ENCODE peak calls at places on chromosomes 13 and 19, in six cellular contexts. One of them, this sample, is unnamed. For H3K4me1, the result is how much of the 10 kb centered on the place peaks cover.

GRCh38 chr13:114148521-114148855 is 16.1 kb upstream of the RASA3 start:
- DNase-seq in heart left ventricle: no peak
- DNase-seq in fibroblast of lung: no peak
- DNase-seq in cardiac muscle cell: no peak
- DNase-seq in GM23248: no peak
- DNase-seq in neural progenitor cell: no peak
- DNase-seq in this sample: no peak

GRCh38 chr13:106710267-106710666 is 142.3 kb upstream of the ARGLU1 start:
- DNase-seq in heart left ventricle: peak
- DNase-seq in fibroblast of lung: peak
- DNase-seq in cardiac muscle cell: peak
- DNase-seq in GM23248: no peak
- DNase-seq in neural progenitor cell: no peak
- DNase-seq in this sample: no peak

GRCh38 chr13:30835442-30835841 is 70.6 kb upstream of the MEDAG start:
- DNase-seq in heart left ventricle: no peak
- DNase-seq in fibroblast of lung: peak
- DNase-seq in cardiac muscle cell: peak
- DNase-seq in GM23248: no peak
- DNase-seq in neural progenitor cell: no peak
- DNase-seq in this sample: no peak

GRCh38 chr19:33022472-33023116 is 42.1 kb downstream of the RHPN2 start:
- DNase-seq in heart left ventricle: no peak
- DNase-seq in fibroblast of lung: no peak
- DNase-seq in cardiac muscle cell: no peak
- DNase-seq in GM23248: no peak
- DNase-seq in neural progenitor cell: peak
- DNase-seq in this sample: no peak

GRCh38 chr19:42313096-42313839 is at the start of gene TMEM145:
- DNase-seq in heart left ventricle: no peak
- DNase-seq in fibroblast of lung: peak
- DNase-seq in cardiac muscle cell: peak
- DNase-seq in GM23248: peak
- DNase-seq in neural progenitor cell: peak
- DNase-seq in this sample: no peak

GRCh38 chr13:73870036-73870741 is 264.0 kb downstream of the KLF12 start:
- DNase-seq in heart left ventricle: no peak
- DNase-seq in fibroblast of lung: peak
- DNase-seq in cardiac muscle cell: peak
- DNase-seq in GM23248: peak
- DNase-seq in neural progenitor cell: no peak
- DNase-seq in this sample: no peak

GRCh38 chr19:720691-721160 is 12.0 kb downstream of the PALM start:
- DNase-seq in heart left ventricle: no peak
- DNase-seq in fibroblast of lung: no peak
- DNase-seq in cardiac muscle cell: no peak
- DNase-seq in GM23248: no peak
- DNase-seq in neural progenitor cell: no peak
- DNase-seq in this sample: no peak

GRCh38 chr13:49248433-49249002 is 793 bp downstream of the CDADC1 start:
- DNase-seq in heart left ventricle: no peak
- DNase-seq in fibroblast of lung: peak
- DNase-seq in cardiac muscle cell: peak
- DNase-seq in GM23248: peak
- DNase-seq in neural progenitor cell: peak
- DNase-seq in this sample: peak

GRCh38 chr13:26989261-26990007 is 182.2 kb downstream of the USP12 start:
- DNase-seq in heart left ventricle: no peak
- DNase-seq in fibroblast of lung: no peak
- DNase-seq in cardiac muscle cell: no peak
- DNase-seq in GM23248: no peak
- DNase-seq in neural progenitor cell: no peak
- DNase-seq in this sample: no peak

GRCh38 chr19:46726551-46726950 is 9.6 kb upstream of the PRKD2 start:
- DNase-seq in heart left ventricle: no peak
- DNase-seq in fibroblast of lung: no peak
- DNase-seq in cardiac muscle cell: no peak
- DNase-seq in GM23248: no peak
- DNase-seq in neural progenitor cell: no peak
- DNase-seq in this sample: no peak
- H3K4me1 ChIP-seq in heart left ventricle: under half
- H3K4me1 ChIP-seq in fibroblast of lung: under half
- H3K4me1 ChIP-seq in cardiac muscle cell: under half
- H3K4me1 ChIP-seq in GM23248: under half
- H3K4me1 ChIP-seq in neural progenitor cell: under half
- H3K4me1 ChIP-seq in this sample: under half

DNA sequence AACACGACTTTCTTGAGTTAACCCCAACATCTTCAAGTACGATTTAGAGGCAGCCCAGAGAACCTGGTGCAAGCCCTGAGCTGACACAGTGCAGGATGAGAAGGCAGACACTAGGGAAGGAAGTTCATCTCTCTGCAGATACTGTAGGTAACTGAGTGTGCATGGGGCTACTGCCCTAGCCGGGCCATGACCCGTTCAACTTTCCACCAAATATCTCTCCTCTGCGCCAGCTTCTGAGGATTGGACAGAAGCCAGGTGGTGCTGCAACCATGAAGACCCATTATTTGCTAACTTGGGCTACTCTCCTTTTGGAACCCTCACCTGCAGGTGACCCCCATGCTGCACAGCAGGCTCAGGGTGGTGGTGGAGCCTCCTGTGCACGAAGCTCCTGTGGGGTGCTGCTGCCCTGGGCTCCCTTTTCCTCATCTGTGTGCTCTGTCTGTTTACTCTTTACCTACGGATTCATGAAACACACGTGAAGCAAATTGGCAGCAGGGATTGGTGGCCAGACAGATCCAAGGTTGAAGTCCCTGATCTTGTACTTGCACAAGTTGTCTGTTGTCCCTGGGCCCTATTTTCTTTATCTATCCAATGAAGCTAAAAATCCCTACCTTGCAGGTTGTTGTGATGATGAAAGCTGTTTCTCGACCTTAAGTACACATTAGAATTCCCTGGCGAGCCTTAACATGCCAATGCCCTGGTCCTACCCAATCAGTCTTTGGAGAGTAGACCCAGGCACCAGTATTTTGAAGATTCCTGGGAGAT is 227.8 kb downstream of the LACC1 start:
- DNase-seq in heart left ventricle: no peak
- DNase-seq in fibroblast of lung: no peak
- DNase-seq in cardiac muscle cell: no peak
- DNase-seq in GM23248: no peak
- DNase-seq in neural progenitor cell: no peak
- DNase-seq in this sample: no peak
- H3K4me1 ChIP-seq in heart left ventricle: half or more
- H3K4me1 ChIP-seq in fibroblast of lung: under half
- H3K4me1 ChIP-seq in cardiac muscle cell: half or more
- H3K4me1 ChIP-seq in GM23248: under half
- H3K4me1 ChIP-seq in neural progenitor cell: under half
- H3K4me1 ChIP-seq in this sample: under half

GRCh38 chr19:35807633-35808032 is 5.0 kb downstream of the PRODH2 start:
- DNase-seq in heart left ventricle: no peak
- DNase-seq in fibroblast of lung: no peak
- DNase-seq in cardiac muscle cell: no peak
- DNase-seq in GM23248: no peak
- DNase-seq in neural progenitor cell: no peak
- DNase-seq in this sample: no peak
- H3K4me1 ChIP-seq in heart left ventricle: under half
- H3K4me1 ChIP-seq in fibroblast of lung: under half
- H3K4me1 ChIP-seq in cardiac muscle cell: under half
- H3K4me1 ChIP-seq in GM23248: under half
- H3K4me1 ChIP-seq in neural progenitor cell: under half
- H3K4me1 ChIP-seq in this sample: under half

DNA sequence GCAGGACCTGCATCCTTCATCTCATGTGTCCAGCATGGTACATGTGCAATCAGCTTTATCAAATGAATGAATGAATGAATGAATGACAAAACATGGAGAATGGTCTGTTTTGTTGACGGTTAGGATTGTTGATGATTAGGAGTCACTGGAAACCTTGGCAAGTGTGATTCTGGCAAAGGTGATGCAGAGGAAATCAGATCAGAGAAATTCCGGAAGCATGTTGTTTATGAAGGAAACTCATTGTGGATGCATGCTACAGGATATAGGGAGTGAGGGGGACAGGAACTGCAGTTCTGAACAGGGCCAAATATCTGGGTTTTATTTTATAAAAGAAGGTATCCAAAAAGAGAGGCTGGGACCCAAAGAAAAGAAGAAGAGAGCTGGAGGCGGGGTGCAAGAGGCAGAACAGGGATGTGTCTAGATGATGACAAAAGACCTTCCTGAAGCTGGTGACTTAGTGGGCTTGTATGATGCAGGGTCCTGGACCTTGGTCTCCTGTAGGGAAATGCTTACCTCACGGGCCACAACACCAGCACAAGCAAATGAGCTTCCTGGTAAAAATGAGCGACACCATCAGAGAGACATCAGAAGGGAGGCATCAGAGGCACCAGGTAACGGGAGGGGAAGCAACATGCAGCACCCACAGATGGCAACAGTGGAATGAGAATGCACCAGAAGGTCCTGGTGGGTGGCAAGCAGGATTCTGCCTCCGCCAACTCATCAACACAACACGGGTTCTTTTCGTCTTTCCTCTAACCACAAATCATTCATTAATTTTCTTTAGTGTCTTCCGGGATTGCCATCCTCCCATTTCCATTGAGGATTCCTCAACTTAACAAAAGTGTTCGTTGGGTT is 159.6 kb downstream of the FOXO1 start:
- DNase-seq in heart left ventricle: no peak
- DNase-seq in fibroblast of lung: no peak
- DNase-seq in cardiac muscle cell: no peak
- DNase-seq in GM23248: no peak
- DNase-seq in neural progenitor cell: no peak
- DNase-seq in this sample: no peak
- H3K4me1 ChIP-seq in heart left ventricle: under half
- H3K4me1 ChIP-seq in fibroblast of lung: under half
- H3K4me1 ChIP-seq in cardiac muscle cell: under half
- H3K4me1 ChIP-seq in GM23248: under half
- H3K4me1 ChIP-seq in neural progenitor cell: under half
- H3K4me1 ChIP-seq in this sample: under half

DNA sequence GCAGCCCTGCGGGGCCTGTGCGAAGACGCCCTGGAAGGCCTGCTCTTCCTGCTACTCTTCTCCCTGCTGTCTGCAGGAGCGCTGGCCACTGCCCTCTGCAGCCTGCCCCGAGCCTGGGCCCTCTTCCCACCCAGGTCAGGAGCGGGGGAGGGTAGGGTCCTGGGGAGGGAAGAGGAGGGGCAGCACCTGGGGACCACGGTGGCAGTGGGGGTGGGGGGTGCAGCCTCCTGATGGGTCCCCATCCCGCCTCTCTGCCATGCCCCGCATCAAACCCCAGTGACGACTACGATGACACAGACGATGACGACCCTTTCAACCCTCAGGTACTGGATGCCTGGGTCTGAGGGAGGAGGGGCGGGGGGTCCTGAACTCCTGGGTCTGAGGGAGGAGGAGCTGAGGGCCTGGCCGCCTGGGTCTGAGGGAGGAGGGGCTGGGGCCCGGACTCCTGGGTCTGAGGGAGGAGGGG is 13.4 kb upstream of the LENG8 start:
- DNase-seq in heart left ventricle: no peak
- DNase-seq in fibroblast of lung: no peak
- DNase-seq in cardiac muscle cell: no peak
- DNase-seq in GM23248: no peak
- DNase-seq in neural progenitor cell: no peak
- DNase-seq in this sample: no peak
- H3K4me1 ChIP-seq in heart left ventricle: under half
- H3K4me1 ChIP-seq in fibroblast of lung: under half
- H3K4me1 ChIP-seq in cardiac muscle cell: under half
- H3K4me1 ChIP-seq in GM23248: under half
- H3K4me1 ChIP-seq in neural progenitor cell: under half
- H3K4me1 ChIP-seq in this sample: under half

GRCh38 chr13:33111414-33112110 is 95.3 kb downstream of the KL start:
- DNase-seq in heart left ventricle: peak
- DNase-seq in fibroblast of lung: peak
- DNase-seq in cardiac muscle cell: peak
- DNase-seq in GM23248: peak
- DNase-seq in neural progenitor cell: no peak
- DNase-seq in this sample: no peak

GRCh38 chr13:33114146-33114545 is 97.9 kb downstream of the KL start:
- DNase-seq in heart left ventricle: no peak
- DNase-seq in fibroblast of lung: peak
- DNase-seq in cardiac muscle cell: no peak
- DNase-seq in GM23248: no peak
- DNase-seq in neural progenitor cell: no peak
- DNase-seq in this sample: no peak

GRCh38 chr13:33110386-33110712 is 94.1 kb downstream of the KL start:
- DNase-seq in heart left ventricle: no peak
- DNase-seq in fibroblast of lung: no peak
- DNase-seq in cardiac muscle cell: no peak
- DNase-seq in GM23248: no peak
- DNase-seq in neural progenitor cell: no peak
- DNase-seq in this sample: no peak

GRCh38 chr13:33110713-33111413 is 94.6 kb downstream of the KL start:
- DNase-seq in heart left ventricle: peak
- DNase-seq in fibroblast of lung: peak
- DNase-seq in cardiac muscle cell: peak
- DNase-seq in GM23248: peak
- DNase-seq in neural progenitor cell: no peak
- DNase-seq in this sample: peak

DNA sequence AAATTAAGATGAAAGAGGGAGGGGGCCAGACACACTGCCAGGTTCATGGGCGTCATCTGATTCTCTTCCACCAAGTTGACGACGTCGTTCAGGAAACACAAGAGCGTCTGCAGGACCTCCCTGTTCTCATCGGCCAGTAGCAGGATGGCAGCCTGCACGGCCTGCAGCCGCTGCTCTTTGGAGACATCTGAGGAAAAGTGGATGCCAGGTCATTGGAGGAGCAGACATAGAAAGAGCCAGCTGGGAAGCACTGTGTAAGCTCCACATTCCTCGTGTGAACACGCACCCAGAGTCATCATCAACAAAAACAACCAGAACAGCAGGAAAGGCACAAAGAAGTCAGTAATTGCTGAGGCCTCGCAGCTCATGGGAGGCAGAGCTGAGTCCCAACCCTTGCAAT is 96.5 kb downstream of the KL start:
- DNase-seq in heart left ventricle: no peak
- DNase-seq in fibroblast of lung: peak
- DNase-seq in cardiac muscle cell: no peak
- DNase-seq in GM23248: peak
- DNase-seq in neural progenitor cell: no peak
- DNase-seq in this sample: no peak
- H3K4me1 ChIP-seq in heart left ventricle: half or more
- H3K4me1 ChIP-seq in fibroblast of lung: under half
- H3K4me1 ChIP-seq in cardiac muscle cell: under half
- H3K4me1 ChIP-seq in GM23248: half or more
- H3K4me1 ChIP-seq in neural progenitor cell: under half
- H3K4me1 ChIP-seq in this sample: under half

GRCh38 chr19:3672575-3672948 is 27.7 kb downstream of the PIP5K1C start:
- DNase-seq in heart left ventricle: no peak
- DNase-seq in fibroblast of lung: no peak
- DNase-seq in cardiac muscle cell: no peak
- DNase-seq in GM23248: no peak
- DNase-seq in neural progenitor cell: no peak
- DNase-seq in this sample: no peak
- H3K4me1 ChIP-seq in heart left ventricle: half or more
- H3K4me1 ChIP-seq in fibroblast of lung: under half
- H3K4me1 ChIP-seq in cardiac muscle cell: under half
- H3K4me1 ChIP-seq in GM23248: under half
- H3K4me1 ChIP-seq in neural progenitor cell: under half
- H3K4me1 ChIP-seq in this sample: under half

This sample was measured in right atrium auricular region.